ENCODE peak calls at places on chromosome 11, in six cellular contexts. A is NCI-H774; F is stimulated activated CD4-positive, alpha-beta T cell treated with anti-CD3 and anti-CD28 coated beads, Interleukin-4, amount 100 ng/mL, for 24 hours; J is activated CD8-positive, alpha-beta T cell treated with anti-CD3 and anti-CD28 coated beads for 36 hours; D is NCI-H1694; P is iPS-NIHi11. S is an unnamed sample.
A peak's percentile ranks its signal among the peaks of the same experiment; 100 is the strongest.

GRCh38 chr11:129251067-129251466 is 58.9 kb upstream of the ARHGAP32 start:
- DNase-seq in F (no peak), D (no peak), A (no peak), P (no peak), J (no peak), S (no peak)

GRCh38 chr11:117410861-117411725 is 83.4 kb downstream of the CEP164 start:
- DNase-seq in P (peak; percentile 60), F (no peak), D (peak; percentile 41), J (no peak), A (no peak), S (peak; percentile 83)

GRCh38 chr11:133541331-133542095 is 9.2 kb upstream of the OPCML start:
- DNase-seq in J (no peak), A (no peak), D (no peak), P (peak; percentile 81), F (no peak), S (no peak)

GRCh38 chr11:49995559-49995958 is 13.2 kb upstream of the OR4C12 start:
- DNase-seq in D (peak; percentile 78), P (peak; percentile 4), A (peak; percentile 14), F (peak; percentile 23), J (peak; percentile 52), S (peak; percentile 15)

GRCh38 chr11:116331381-116331780 is 441.4 kb downstream of the BUD13 start:
- DNase-seq in J (no peak), F (no peak), A (no peak), D (no peak), P (no peak), S (no peak)

GRCh38 chr11:19711911-19712280 is 741 bp upstream of the NAV2 start:
- DNase-seq in D (no peak), P (peak; percentile 40), A (no peak), J (peak; percentile 63), F (peak; percentile 23), S (no peak)

GRCh38 chr11:82871646-82872045 is 28.6 kb downstream of the PRCP start:
- DNase-seq in D (no peak), P (no peak), J (no peak), F (no peak), A (no peak), S (no peak)

GRCh38 chr11:45210846-45211245 is 64.4 kb downstream of the PRDM11 start:
- DNase-seq in P (no peak), D (no peak), F (no peak), J (no peak), A (no peak), S (no peak)